ENCODE peak calls at places on chromosomes 6 and 20, in six cellular contexts. Q, H, P, S, F and U are unnamed samples.

GRCh38 chr6:132683543-132683942 is 24.6 kb upstream of the TAAR1 start:
- DNase-seq in Q (no peak), H (no peak), P (no peak), S (no peak), F (no peak), U (no peak)

GRCh38 chr6:139367810-139368321 is 6.6 kb downstream of the CITED2 start:
- DNase-seq in Q (no peak), H (no peak), P (no peak), S (no peak), F (no peak), U (no peak)

GRCh38 chr20:45361794-45362193 is 1.2 kb upstream of the SYS1 start:
- DNase-seq in Q (no peak), H (no peak), P (no peak), S (no peak), F (no peak), U (peak)

GRCh38 chr6:63643862-63644261 is 8.3 kb downstream of the PHF3 start:
- DNase-seq in Q (no peak), H (no peak), P (no peak), S (no peak), F (no peak), U (no peak)

GRCh38 chr6:100099189-100100074 is 105.4 kb upstream of the MCHR2 start:
- DNase-seq in Q (no peak), H (no peak), P (no peak), S (no peak), F (no peak), U (no peak)

GRCh38 chr6:75300206-75300605 is 15.6 kb upstream of the TMEM30A start:
- DNase-seq in Q (no peak), H (no peak), P (no peak), S (no peak), F (no peak), U (no peak)

GRCh38 chr20:44068780-44069191 is 118.2 kb downstream of the JPH2 start:
- DNase-seq in Q (no peak), H (no peak), P (no peak), S (no peak), F (no peak), U (no peak)

GRCh38 chr6:30810813-30811329 is 66.5 kb upstream of the IER3 start:
- DNase-seq in Q (no peak), H (no peak), P (no peak), S (no peak), F (no peak), U (no peak)

GRCh38 chr20:7085448-7085847 is 318.0 kb downstream of the BMP2 start:
- DNase-seq in Q (no peak), H (no peak), P (no peak), S (no peak), F (no peak), U (no peak)

GRCh38 chr6:45454008-45454911 is 76.5 kb upstream of the SUPT3H start:
- DNase-seq in Q (no peak), H (no peak), P (no peak), S (no peak), F (no peak), U (no peak)

GRCh38 chr20:64056889-64057627 is 5.9 kb upstream of the TCEA2 start:
- DNase-seq in Q (no peak), H (no peak), P (no peak), S (no peak), F (no peak), U (no peak)

GRCh38 chr6:151370509-151371078 is 20.8 kb downstream of the ZBTB2 start:
- DNase-seq in Q (peak), H (no peak), P (no peak), S (no peak), F (no peak), U (no peak)

GRCh38 chr6:31033075-31033474 is 22.8 kb downstream of the MUC22 start:
- DNase-seq in Q (no peak), H (no peak), P (no peak), S (no peak), F (no peak), U (no peak)

GRCh38 chr20:38083338-38084048 is 49.9 kb downstream of the RPRD1B start:
- DNase-seq in Q (no peak), H (no peak), P (no peak), S (no peak), F (no peak), U (no peak)

GRCh38 chr6:161318456-161318855 is 44.6 kb upstream of the AGPAT4 start:
- DNase-seq in Q (no peak), H (no peak), P (no peak), S (no peak), F (no peak), U (no peak)

GRCh38 chr6:31838968-31839367 is 11.4 kb downstream of the HSPA1B start:
- DNase-seq in Q (no peak), H (no peak), P (no peak), S (no peak), F (no peak), U (no peak)

GRCh38 chr20:50202677-50203076 is 12.0 kb downstream of the CEBPB start:
- DNase-seq in Q (no peak), H (no peak), P (no peak), S (no peak), F (no peak), U (no peak)

GRCh38 chr20:34171640-34172039 is 59.6 kb upstream of the EIF2S2 start:
- DNase-seq in Q (no peak), H (peak), P (no peak), S (no peak), F (no peak), U (no peak)

GRCh38 chr6:4212588-4212987 is 77.2 kb upstream of the ECI2 start:
- DNase-seq in Q (no peak), H (no peak), P (no peak), S (no peak), F (peak), U (no peak)

GRCh38 chr6:33410711-33411631 is at the start of gene PHF1:
- DNase-seq in Q (peak), H (no peak), P (no peak), S (peak), F (peak), U (no peak)
- TF ChIP-seq POLR2A in Q (peak), H (peak), P (no peak), S (peak), F (no peak), U (peak)

GRCh38 chr6:35024601-35025054 is 116.5 kb downstream of the TCP11 start:
- DNase-seq in Q (no peak), H (no peak), P (no peak), S (peak), F (no peak), U (no peak)

GRCh38 chr6:35023601-35024000 is 117.5 kb downstream of the TCP11 start:
- DNase-seq in Q (no peak), H (no peak), P (no peak), S (no peak), F (no peak), U (no peak)

GRCh38 chr6:35025241-35026188 is 115.6 kb downstream of the TCP11 start:
- DNase-seq in Q (no peak), H (no peak), P (no peak), S (no peak), F (no peak), U (no peak)

GRCh38 chr6:35021014-35021413 is 120.1 kb downstream of the TCP11 start:
- DNase-seq in Q (no peak), H (peak), P (no peak), S (no peak), F (no peak), U (no peak)

GRCh38 chr6:35023091-35023490 is 118.0 kb downstream of the TCP11 start:
- DNase-seq in Q (no peak), H (no peak), P (no peak), S (no peak), F (no peak), U (no peak)
- H3K4me3 ChIP-seq in Q (no peak), H (no peak), P (no peak), S (no peak), F (no peak), U (no peak)

DNA sequence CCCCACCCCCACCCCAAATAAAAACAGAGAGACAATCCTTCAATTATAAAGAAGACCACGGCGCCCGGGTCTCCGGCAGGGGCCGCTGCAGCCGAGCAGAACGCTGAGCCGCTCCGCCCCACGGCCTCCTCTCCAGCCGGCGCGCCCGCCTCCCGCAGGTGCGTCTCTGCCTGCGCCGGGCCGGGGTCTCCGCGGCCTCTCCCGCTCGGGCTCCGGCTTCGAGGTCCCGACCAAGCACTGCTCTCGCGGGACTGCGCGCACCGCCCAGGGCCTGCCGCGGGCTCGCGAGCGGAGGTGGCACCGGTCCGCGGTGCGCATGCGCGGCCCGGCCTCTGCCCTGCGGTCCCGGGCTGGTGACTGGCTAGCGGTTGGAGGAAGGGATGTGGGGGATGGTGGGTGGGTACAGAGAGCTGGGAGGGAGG is 241 bp upstream of the SIRT5 start:
- DNase-seq in Q (peak), H (peak), P (peak), S (peak), F (peak), U (peak)
- TF ChIP-seq POLR2A in Q (peak), H (no peak), P (no peak), S (no peak), F (peak), U (no peak)

GRCh38 chr6:137487181-137487910 is 6.8 kb downstream of the OLIG3 start:
- DNase-seq in Q (no peak), H (no peak), P (no peak), S (no peak), F (no peak), U (no peak)

GRCh38 chr6:137486388-137486787 is 7.8 kb downstream of the OLIG3 start:
- DNase-seq in Q (no peak), H (no peak), P (no peak), S (no peak), F (no peak), U (no peak)

GRCh38 chr6:137488736-137489409 is 5.3 kb downstream of the OLIG3 start:
- DNase-seq in Q (peak), H (no peak), P (no peak), S (no peak), F (no peak), U (peak)

GRCh38 chr6:137489410-137490371 is 4.5 kb downstream of the OLIG3 start:
- DNase-seq in Q (peak), H (no peak), P (no peak), S (no peak), F (no peak), U (no peak)

DNA sequence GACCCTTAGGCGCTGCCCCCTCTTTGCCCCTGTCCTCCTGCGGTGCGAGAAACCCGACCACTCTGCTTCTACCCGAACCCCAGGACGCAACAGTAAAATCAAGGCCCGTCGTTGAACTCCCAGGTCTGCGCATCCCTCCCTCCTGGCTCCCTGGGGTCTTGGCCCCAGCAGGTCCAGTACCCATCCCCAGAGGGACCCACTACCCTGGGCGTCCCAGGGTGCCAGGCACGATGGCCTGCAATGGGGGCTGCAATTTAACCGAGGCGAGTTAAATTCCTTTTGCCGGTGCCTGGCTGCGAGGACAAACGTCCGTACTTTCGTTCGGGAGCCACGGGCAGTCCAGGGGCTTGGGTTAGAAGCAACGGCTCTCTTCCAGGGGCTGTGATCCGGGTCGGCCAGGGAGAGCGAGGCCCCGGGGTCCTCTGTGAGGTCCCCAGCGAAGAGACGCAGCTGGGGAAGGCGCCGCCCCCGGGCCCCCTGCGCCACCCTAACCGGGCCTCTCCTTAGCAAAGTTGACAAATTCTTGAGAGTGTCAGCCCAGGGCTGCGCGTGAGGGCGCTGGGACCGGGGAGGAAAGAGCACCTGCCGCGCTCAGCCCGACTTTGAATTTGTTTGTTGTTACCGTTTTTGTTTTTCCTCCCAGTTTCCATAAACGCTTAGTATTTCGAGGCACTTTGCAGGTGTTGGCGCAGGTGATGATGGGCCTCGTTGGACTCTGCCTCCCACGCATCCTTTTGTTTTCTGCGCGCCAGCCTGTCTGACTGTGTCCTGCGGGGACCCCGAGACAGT is 6.1 kb downstream of the OLIG3 start:
- DNase-seq in Q (peak), H (no peak), P (no peak), S (no peak), F (no peak), U (no peak)
- H3K4me3 ChIP-seq in Q (peak), H (no peak), P (peak), S (no peak), F (peak), U (peak)

DNA sequence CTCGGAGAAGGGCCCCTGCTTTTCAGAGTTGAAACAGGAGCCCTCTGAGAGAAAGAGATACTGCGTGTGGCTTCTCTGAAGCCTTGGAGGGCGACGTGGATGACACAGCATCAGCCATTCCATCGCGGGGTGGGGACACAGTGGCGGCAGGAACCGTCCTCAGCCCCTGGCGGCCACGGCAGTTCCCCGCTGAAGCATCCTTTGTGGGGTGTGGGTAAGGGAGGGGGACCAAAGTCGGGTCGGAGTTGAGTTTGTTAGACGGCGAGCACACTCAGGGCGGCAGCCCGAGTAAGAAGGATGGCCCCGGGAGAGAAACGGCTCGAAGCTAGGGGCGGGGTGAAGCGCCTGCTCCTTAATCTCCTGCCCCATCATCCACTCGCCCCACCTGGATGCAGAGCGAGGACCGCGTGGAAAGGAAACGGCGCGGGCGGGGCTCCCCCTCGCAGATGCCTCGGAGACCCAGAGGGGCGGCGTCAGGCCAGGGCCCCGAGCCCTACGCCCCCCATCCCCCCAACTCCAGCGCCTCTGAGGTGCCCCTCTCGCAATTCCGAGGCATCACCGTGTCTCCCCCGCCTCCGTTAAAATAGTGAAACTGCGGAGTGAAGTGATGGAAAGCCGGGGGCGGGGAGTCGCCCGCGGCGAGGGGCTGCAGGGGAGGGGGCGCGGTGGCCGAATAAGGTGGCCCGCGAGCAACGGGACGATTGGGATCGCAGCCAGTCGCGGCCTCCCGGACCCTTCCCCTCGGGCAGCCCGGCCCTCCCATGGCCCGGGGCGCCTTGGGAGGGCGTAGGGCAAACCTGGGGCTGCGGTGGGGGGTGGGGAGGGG is 796 bp upstream of the RREB1 start:
- DNase-seq in Q (peak), H (peak), P (no peak), S (peak), F (no peak), U (peak)
- TF ChIP-seq POLR2A in Q (peak), H (no peak), P (no peak), S (no peak), F (no peak), U (no peak)

GRCh38 chr6:125802943-125803377 is 12.2 kb downstream of the NCOA7 start:
- DNase-seq in Q (no peak), H (no peak), P (no peak), S (no peak), F (no peak), U (no peak)
- H3K4me3 ChIP-seq in Q (no peak), H (no peak), P (no peak), S (no peak), F (no peak), U (no peak)

GRCh38 chr20:3213226-3213625 is 3.9 kb downstream of the ITPA start:
- DNase-seq in Q (no peak), H (no peak), P (no peak), S (no peak), F (no peak), U (no peak)

GRCh38 chr20:3209946-3210317 is 634 bp downstream of the ITPA start:
- DNase-seq in Q (no peak), H (no peak), P (no peak), S (no peak), F (no peak), U (no peak)

GRCh38 chr20:3204124-3204794 is at the start of gene DDRGK1:
- DNase-seq in Q (peak), H (peak), P (peak), S (peak), F (peak), U (peak)

GRCh38 chr20:3210346-3210745 is 1.0 kb downstream of the ITPA start:
- DNase-seq in Q (no peak), H (no peak), P (no peak), S (no peak), F (no peak), U (no peak)

GRCh38 chr20:3209023-3209945 is at the start of gene ITPA:
- DNase-seq in Q (peak), H (peak), P (no peak), S (peak), F (peak), U (no peak)
- TF ChIP-seq POLR2A in Q (no peak), H (no peak), P (no peak), S (no peak), F (no peak), U (no peak)

DNA sequence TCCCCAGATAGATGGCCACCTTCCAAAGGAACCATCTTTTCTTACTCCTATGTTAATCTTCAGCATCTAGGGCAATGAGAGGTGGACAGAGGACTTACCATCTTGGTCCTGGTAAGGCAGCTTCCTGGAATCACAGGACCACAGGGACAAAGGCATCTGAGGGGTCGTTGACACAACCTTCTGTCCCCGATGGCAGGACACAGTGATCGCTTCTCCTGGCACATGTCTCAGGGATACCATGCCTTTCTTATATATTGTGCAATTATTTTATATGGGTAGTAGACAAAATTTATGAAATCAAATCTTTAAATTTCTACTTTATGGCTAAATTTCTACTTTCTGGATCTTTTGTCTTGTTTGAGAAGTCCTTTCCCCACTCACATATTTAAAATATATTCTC is 20.1 kb downstream of the SERPINB1 start:
- DNase-seq in Q (no peak), H (no peak), P (no peak), S (no peak), F (no peak), U (no peak)
- H3K4me3 ChIP-seq in Q (no peak), H (no peak), P (no peak), S (no peak), F (no peak), U (no peak)

DNA sequence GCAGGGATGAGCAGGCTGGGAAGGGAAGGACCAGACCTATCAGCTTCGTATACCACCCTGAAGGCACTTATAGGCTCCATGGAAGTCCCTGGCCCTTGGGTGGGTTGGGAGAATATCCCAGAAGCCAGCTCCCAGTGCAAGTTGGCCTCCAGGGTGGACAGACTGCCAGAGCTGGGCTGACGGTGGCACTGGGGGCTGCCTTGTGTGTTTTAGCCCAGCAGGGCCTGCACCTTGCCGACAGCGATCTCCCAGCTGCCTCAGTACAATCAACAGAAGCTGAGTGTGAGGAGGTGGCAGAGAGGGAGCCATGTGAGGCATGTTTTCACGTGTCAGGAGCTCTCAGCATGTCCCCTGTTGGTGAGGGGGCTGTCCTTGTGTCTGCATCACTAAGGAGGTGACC is 159.5 kb downstream of the VEGFA start:
- DNase-seq in Q (no peak), H (no peak), P (no peak), S (no peak), F (no peak), U (peak)
- TF ChIP-seq POLR2A in Q (no peak), H (no peak), P (no peak), S (no peak), F (no peak), U (no peak)